ENCODE peak calls at places on chromosomes 16 and 17, in nine cellular contexts. R, P, E, N, K, M, W, T and C are unnamed samples.
A peak's percentile ranks its signal among the peaks of the same experiment; 100 is the strongest.

GRCh38 chr16:10447289-10447688 is 61.4 kb downstream of the ATF7IP2 start:
- DNase-seq in R (no peak), P (no peak), E (no peak), N (no peak), K (no peak), M (no peak), W (no peak), T (no peak), C (no peak)

GRCh38 chr16:69406780-69407331 is 17.6 kb upstream of the CYB5B start:
- DNase-seq in R (no peak), P (no peak), E (no peak), N (no peak), K (no peak), M (no peak), W (no peak), T (no peak), C (no peak)

GRCh38 chr16:18804540-18804939 is 3.2 kb upstream of the ARL6IP1 start:
- DNase-seq in R (no peak), P (no peak), E (no peak), N (no peak), K (no peak), M (no peak), W (no peak), T (no peak), C (no peak)

GRCh38 chr17:57406131-57406980 is 150.0 kb downstream of the MSI2 start:
- DNase-seq in R (peak; percentile 44), P (no peak), E (peak; percentile 62), N (no peak), K (no peak), M (no peak), W (no peak), T (no peak), C (no peak)

GRCh38 chr17:61400786-61401279 is 1.2 kb downstream of the TBX2 start:
- DNase-seq in R (no peak), P (no peak), E (no peak), N (no peak), K (no peak), M (peak; percentile 49), W (no peak), T (peak; percentile 67), C (no peak)

GRCh38 chr17:19650826-19651225 is 2.3 kb downstream of the ALDH3A2 start:
- DNase-seq in R (peak; percentile 59), P (no peak), E (no peak), N (no peak), K (no peak), M (no peak), W (no peak), T (no peak), C (no peak)

GRCh38 chr17:39753514-39754160 is 15.9 kb downstream of the GRB7 start:
- DNase-seq in R (no peak), P (peak; percentile 100), E (no peak), N (no peak), K (no peak), M (peak; percentile 87), W (peak; percentile 75), T (peak; percentile 93), C (peak; percentile 85)

GRCh38 chr16:53058441-53058840 is 3.6 kb downstream of the CHD9 start:
- DNase-seq in R (no peak), P (no peak), E (no peak), N (no peak), K (no peak), M (no peak), W (no peak), T (no peak), C (no peak)

GRCh38 chr17:28907709-28908475 is 5.0 kb upstream of the DHRS13 start:
- DNase-seq in R (peak; percentile 41), P (no peak), E (no peak), N (no peak), K (no peak), M (no peak), W (no peak), T (no peak), C (no peak)
- TF ChIP-seq CTCF in R (no peak), P (no peak), E (no peak), N (no peak), K (no peak), M (no peak), W (no peak), T (no peak), C (no peak)

GRCh38 chr16:2785101-2785991 is 2.0 kb downstream of the PRSS33 start:
- DNase-seq in R (no peak), P (peak; percentile 41), E (peak; percentile 39), N (no peak), K (peak; percentile 59), M (no peak), W (peak; percentile 26), T (peak; percentile 77), C (peak; percentile 43)
- TF ChIP-seq CTCF in R (peak; percentile 6), P (peak; percentile 81), E (no peak), N (no peak), K (no peak), M (no peak), W (peak; percentile 47), T (no peak), C (no peak)

DNA sequence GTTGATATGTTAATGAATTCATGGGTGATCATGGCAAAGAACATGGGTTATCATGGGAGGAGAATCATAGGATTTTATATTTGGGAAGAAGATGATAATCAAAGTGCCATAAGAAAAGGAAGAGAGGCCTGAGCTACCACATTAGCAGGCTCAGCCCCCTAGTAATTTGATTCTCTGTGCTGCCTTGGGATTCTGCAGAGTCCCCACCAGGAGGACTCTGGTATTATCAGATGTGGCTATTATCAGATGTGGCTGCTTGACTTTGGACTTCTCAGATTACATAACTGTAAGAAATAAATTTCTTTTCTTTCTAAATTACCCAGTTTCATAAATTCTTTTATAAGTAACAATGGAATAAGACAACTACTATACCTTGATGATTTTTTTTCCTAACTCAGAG is 137.6 kb downstream of the ITFG1 start:
- DNase-seq in R (no peak), P (no peak), E (no peak), N (no peak), K (no peak), M (no peak), W (no peak), T (no peak), C (no peak)
- TF ChIP-seq CTCF in R (peak; percentile 4), P (no peak), E (no peak), N (no peak), K (no peak), M (no peak), W (no peak), T (no peak), C (no peak)

DNA sequence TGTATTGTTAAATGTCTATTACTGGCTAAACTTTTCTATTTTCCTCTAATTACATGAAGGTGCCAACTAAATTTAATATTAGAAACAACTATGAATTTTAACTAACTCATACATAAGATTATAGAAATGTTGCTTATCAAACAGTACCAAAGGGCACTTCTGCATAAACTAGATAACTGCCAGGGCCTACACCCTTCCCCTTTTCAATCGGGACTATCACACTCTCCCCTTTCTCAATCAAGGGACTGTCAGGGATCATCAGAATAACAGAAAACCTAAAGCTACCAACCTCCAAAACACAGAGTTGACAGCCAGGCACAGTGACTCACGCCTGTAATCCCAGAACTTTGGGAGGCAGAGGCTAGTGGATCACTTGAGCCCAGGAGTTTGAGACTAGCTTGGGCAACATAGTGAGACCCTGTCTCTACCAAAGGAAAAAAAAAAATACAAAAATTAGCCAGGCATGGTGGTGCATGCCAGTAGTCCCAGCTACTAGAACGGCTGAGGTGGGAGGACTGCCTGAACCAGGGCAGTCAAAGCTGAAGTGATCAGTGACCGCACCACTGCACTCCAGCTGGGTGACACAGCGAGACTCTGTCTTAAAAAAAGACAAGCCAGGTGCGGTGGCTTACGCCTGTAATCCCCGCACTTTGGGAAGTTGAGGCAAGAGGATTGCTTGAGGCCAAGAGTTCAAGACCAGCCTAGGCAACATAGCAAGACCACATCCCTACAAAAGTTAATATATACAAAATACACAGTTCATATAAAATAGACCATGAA is 3.2 kb upstream of the PHLPP2 start:
- DNase-seq in R (no peak), P (no peak), E (no peak), N (no peak), K (no peak), M (no peak), W (no peak), T (peak; percentile 19), C (no peak)
- TF ChIP-seq CTCF in R (no peak), P (no peak), E (no peak), N (no peak), K (no peak), M (no peak), W (no peak), T (no peak), C (no peak)

GRCh38 chr16:22186517-22186916 is 19.6 kb upstream of the EEF2K start:
- DNase-seq in R (no peak), P (no peak), E (no peak), N (no peak), K (no peak), M (no peak), W (no peak), T (no peak), C (no peak)

GRCh38 chr16:22181843-22182242 is 19.5 kb downstream of the SDR42E2 start:
- DNase-seq in R (no peak), P (no peak), E (no peak), N (no peak), K (no peak), M (no peak), W (no peak), T (no peak), C (no peak)

GRCh38 chr16:22184615-22184968 is 21.5 kb upstream of the EEF2K start:
- DNase-seq in R (no peak), P (no peak), E (no peak), N (no peak), K (no peak), M (no peak), W (no peak), T (no peak), C (no peak)

GRCh38 chr16:22183335-22183734 is 21.0 kb downstream of the SDR42E2 start:
- DNase-seq in R (no peak), P (no peak), E (no peak), N (no peak), K (no peak), M (no peak), W (no peak), T (no peak), C (no peak)

GRCh38 chr16:22183901-22184614 is 21.8 kb downstream of the SDR42E2 start:
- DNase-seq in R (no peak), P (no peak), E (no peak), N (no peak), K (no peak), M (no peak), W (no peak), T (peak; percentile 57), C (peak; percentile 58)
- TF ChIP-seq CTCF in R (no peak), P (no peak), E (no peak), N (peak; percentile 29), K (no peak), M (peak; percentile 14), W (no peak), T (peak; percentile 56), C (peak; percentile 19)